ENCODE peak calls at places on chromosomes 16 and 17, in four cellular contexts. K is activated CD8-positive, alpha-beta T cell treated with anti-CD3 and anti-CD28 coated beads for 36 hours; C is bronchial epithelial cell; S is fibroblast of pulmonary artery. J is an unnamed sample.

GRCh38 chr17:53979991-53980390 is 157.3 kb downstream of the KIF2B start:
- DNase-seq in S (no peak), C (no peak), K (no peak), J (no peak)

GRCh38 chr16:85265789-85266188 is 153.5 kb upstream of the CIBAR2 start:
- DNase-seq in K (no peak), S (no peak), C (no peak), J (no peak)

GRCh38 chr16:75196826-75197225 is 10.1 kb downstream of the CTRB2 start:
- DNase-seq in K (no peak), S (no peak), C (no peak), J (no peak)

GRCh38 chr17:43341705-43342600 is 56.8 kb upstream of the ARL4D start:
- DNase-seq in K (peak; percentile 67), S (peak; percentile 48), C (peak; percentile 50), J (peak; percentile 36)

GRCh38 chr16:74071996-74072559 is 224.5 kb upstream of the PSMD7 start:
- DNase-seq in S (no peak), K (no peak), C (peak; percentile 7), J (no peak)

GRCh38 chr16:46885960-46886763 is 2.0 kb downstream of the GPT2 start:
- DNase-seq in C (peak; percentile 71), S (peak; percentile 84), K (no peak), J (no peak)

GRCh38 chr16:22031483-22032083 is 23.7 kb downstream of the MOSMO start:
- DNase-seq in S (no peak), K (no peak), C (no peak), J (no peak)

GRCh38 chr16:48057085-48057484 is 98.7 kb downstream of the ABCC12 start:
- DNase-seq in S (no peak), C (no peak), K (no peak), J (no peak)

GRCh38 chr16:85258166-85258565 is 145.9 kb upstream of the CIBAR2 start:
- DNase-seq in S (no peak), K (no peak), C (no peak), J (no peak)

GRCh38 chr17:17348872-17349723 is 45.9 kb downstream of the NT5M start:
- DNase-seq in S (no peak), K (no peak), C (no peak), J (no peak)

GRCh38 chr17:1484060-1484535 is 8.4 kb downstream of the MYO1C start:
- DNase-seq in K (no peak), C (no peak), S (no peak), J (no peak)

GRCh38 chr17:27456681-27457404 is 595 bp downstream of the KSR1 start:
- DNase-seq in C (no peak), K (no peak), S (no peak), J (peak; percentile 39)

GRCh38 chr16:11298143-11298900 is 17.2 kb upstream of the PRM1 start:
- DNase-seq in C (no peak), S (no peak), K (no peak), J (no peak)

GRCh38 chr16:11295672-11296071 is 14.5 kb upstream of the PRM1 start:
- DNase-seq in S (no peak), K (no peak), C (no peak), J (no peak)

GRCh38 chr16:11296706-11297491 is 15.8 kb upstream of the PRM1 start:
- DNase-seq in C (peak; percentile 53), K (peak; percentile 48), S (no peak), J (no peak)

GRCh38 chr16:11296351-11296705 is 15.2 kb upstream of the PRM1 start:
- DNase-seq in K (no peak), C (no peak), S (no peak), J (no peak)

DNA sequence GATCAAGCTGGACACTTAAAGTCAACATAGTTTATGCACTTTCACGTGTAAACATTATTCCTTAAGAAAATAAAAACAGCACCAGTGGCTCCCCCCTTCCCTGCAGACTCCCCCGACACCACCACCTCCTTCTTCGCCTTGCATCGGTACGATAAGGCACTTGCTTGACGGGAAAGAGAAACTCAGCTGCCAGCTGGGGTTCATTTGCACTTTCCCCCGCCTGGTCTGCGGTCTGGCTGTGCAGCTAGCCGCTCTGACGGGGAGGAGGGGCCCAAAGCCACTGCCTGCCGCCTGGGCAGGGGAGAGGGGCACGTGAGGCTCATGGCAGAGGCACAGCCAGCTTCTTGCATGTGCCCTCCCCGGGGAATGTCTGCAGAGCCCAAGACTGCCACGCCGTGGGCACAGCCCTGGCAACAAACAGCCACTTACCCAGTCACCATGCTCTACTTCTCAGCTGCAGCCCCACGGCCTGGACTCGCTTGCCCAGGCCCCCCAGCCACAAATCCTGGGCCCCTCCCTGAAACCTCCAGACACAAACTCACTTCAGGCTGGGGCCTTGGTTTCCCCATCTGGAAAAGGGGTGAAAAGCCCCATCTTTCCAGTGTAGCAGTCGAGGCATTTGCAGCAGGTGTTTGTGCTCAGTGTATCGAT is 16.5 kb upstream of the PRM1 start:
- DNase-seq in C (peak; percentile 9), S (peak; percentile 50), K (peak; percentile 85), J (peak; percentile 67)
- TF ChIP-seq CTCF in C (peak; percentile 21), S (no peak), K (no peak), J (peak; percentile 17)

GRCh38 chr16:56931769-56932587 is at the start of gene HERPUD1:
- DNase-seq in S (peak; percentile 98), C (peak; percentile 90), K (peak; percentile 99), J (peak; percentile 99)
- TF ChIP-seq CTCF in S (no peak), C (no peak), K (no peak), J (no peak)

GRCh38 chr16:30949655-30950515 is 1.0 kb downstream of the ORAI3 start:
- DNase-seq in C (peak; percentile 97), S (peak; percentile 80), K (peak; percentile 79), J (peak; percentile 70)
- TF ChIP-seq CTCF in C (peak; percentile 37), S (no peak), K (no peak), J (peak; percentile 30)

DNA sequence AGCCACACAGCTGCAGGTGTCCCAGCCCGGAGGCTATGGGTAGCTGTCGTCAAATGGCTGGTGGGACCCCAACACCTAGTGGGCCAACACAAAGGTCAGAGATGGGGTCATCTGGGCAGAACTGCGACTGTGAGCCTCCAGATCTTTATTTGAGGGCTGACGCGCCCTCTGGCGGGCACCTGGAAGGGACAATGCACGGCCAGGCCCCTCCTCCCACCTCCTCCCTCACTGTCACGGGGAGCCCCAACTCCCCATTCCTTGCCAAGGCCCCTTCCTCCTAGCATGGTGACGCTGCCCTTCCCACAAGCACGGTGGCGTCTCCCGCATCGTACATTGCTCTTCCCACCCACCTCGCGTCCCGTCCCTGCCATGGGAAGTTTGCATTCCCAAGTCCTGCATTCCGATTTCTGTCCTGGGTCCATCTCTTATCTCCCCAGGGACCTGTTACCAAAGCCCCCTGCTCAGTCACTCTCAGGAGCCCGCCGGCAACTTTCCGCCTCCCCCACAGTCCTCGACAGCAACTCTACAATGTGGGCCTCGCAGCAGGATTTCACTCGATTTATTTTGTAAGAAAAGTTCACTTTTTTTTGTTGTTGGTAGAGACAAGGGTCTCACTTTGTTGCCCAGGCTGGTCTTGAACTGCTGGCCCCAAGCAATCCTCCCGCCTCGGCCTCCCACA is 1.0 kb downstream of the TLE7 start:
- DNase-seq in K (peak; percentile 52), S (no peak), C (no peak), J (peak; percentile 51)
- TF ChIP-seq CTCF in K (no peak), S (no peak), C (peak; percentile 10), J (peak; percentile 56)

DNA sequence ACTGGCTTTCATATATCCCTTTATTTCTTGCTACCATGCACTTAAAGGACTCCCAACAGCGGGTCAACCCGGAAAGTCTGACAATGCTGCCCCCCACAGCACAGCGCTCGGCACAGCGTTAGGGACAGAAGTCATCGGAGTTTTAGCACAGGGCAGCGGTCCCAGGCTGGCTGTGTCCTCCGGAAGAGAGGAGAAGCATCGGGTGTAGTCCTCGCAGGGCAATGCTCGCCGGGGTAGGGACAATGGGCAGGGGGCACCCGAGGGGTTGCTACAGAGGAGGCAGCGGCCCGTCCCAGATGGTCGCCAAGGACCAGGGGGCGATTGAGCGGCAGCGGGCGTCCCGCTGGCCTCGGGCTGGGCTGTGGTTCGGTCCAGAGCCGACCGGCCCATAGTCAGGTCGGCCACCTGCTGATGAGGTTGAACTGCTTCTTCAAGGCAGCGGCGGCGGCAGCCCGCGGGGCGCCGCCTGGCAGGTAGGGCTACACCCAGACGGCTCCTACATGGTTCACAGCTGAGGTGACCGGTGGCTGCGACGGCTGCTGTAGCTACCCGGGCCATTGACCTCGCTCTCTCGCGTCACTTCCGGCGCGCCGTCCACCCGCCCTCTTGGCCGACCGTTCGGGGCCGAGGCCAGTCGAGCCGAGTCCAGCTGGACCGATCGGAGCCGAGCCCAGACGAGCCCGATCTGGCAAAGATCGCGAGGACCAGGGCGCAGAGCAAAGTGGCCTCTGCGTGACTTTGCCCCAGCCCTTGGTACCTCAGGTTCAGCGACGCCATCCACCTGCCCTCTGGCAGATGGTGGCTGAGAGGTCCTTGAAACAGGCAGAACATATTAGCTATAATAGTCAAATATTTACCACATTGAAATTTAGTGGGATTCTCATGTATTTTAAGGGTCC is 4.7 kb upstream of the LCMT1 start:
- DNase-seq in K (peak; percentile 93), C (peak; percentile 39), S (peak; percentile 86), J (peak; percentile 92)
- TF ChIP-seq CTCF in K (peak; percentile 47), C (peak; percentile 2), S (no peak), J (peak; percentile 65)

DNA sequence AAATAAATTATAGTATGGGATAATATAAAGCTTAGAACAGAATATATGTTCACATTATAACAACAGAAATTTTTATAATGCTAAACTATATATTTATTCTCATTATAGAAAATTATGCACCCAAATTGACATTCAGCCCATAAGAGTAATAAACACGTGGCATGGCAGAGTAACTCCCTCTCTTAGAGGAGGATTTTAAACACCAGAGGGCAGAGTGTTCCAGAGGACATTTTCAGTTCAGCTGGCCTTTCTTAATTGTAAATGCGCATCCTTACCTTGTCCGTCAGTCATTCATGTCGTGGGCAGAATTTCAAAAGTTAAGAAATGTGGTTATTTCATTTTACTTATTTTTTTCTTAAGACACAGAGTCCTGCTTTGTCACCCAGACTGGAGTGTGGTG is 147.1 kb downstream of the TANC2 start:
- DNase-seq in C (no peak), K (no peak), S (peak; percentile 23), J (no peak)
- TF ChIP-seq CTCF in C (no peak), K (no peak), S (peak; percentile 15), J (no peak)

DNA sequence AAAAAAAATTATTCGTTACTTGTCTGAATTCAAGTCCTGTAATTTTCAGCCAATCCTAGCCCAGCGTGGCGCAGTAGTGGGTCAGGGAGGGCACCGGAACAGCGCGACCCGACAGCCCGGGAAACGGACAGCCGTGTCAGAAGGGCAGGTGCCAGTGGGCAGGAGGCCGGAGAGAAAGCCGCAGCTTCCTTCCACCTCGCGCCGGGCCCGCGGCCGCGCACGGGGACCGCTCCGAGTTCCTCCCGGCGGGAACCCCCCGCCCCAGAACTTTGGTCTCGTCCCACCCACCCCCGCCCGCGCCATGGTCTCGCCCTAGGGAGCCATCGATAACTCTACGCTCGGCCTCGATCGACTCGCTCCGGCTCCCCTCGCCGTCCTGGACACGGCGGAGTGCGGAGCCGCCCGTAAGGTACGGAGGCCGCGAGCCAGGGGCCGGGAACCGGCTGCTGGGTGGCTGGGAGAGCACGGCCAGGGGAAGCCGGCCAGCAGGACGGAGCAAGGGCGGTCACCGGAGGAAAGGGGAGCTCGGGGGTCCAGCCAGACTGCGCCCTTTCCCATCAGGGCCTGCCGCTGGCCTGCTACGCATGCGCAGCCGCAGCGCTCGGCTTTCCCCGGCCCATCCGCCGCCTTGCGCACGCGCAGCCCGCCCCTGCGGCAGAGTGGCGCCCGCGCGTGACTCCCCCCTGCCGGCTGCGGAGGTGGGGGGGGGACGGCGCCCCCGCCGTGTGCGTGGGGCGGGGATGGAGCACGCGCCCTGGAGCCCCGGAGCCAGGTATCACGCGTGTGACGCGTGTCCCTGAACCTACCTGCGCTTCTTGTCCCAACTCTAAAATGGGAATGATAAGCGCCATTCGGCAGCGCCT is at the start of gene MLST8:
- DNase-seq in S (peak; percentile 88), K (peak; percentile 85), C (peak; percentile 51), J (peak; percentile 99)
- TF ChIP-seq CTCF in S (no peak), K (peak; percentile 32), C (peak; percentile 15), J (peak; percentile 9)

GRCh38 chr16:89873109-89873821 is at the start of gene TCF25:
- DNase-seq in S (peak; percentile 87), C (peak; percentile 57), K (peak; percentile 89), J (peak; percentile 94)
- TF ChIP-seq CTCF in S (no peak), C (no peak), K (no peak), J (no peak)